ENCODE peak calls at places on chromosomes 16 and 17, in six cellular contexts. W is activated CD4-positive, alpha-beta T cell treated with anti-CD3 and anti-CD28 coated beads, Interleukin-2, amount 50 U/mL, for 1 hour; D is activated CD4-positive, CD25-positive, alpha-beta regulatory T cell treated with anti-CD3 and anti-CD28 coated beads, Interleukin-2, amount 50 U/mL, for 16 hours; F is activated T-cell treated with anti-CD3 and anti-CD28 coated beads, Interleukin-2, amount 50 U/mL, for 48 hours; S is HT-29; J is Caki2. L is an unnamed sample.

GRCh38 chr17:72642720-72643119 is 449.8 kb downstream of the SLC39A11 start:
- DNase-seq in W (no peak), F (no peak), S (no peak), D (no peak), J (no peak), L (no peak)

GRCh38 chr16:1906052-1906845 is 12.0 kb downstream of the HS3ST6 start:
- DNase-seq in D (no peak), F (no peak), J (no peak), W (no peak), S (no peak), L (no peak)

GRCh38 chr17:76736349-76737081 is 616 bp downstream of the SRSF2 start:
- DNase-seq in D (no peak), W (peak), S (peak), J (peak), F (peak), L (peak)

GRCh38 chr17:75313941-75314550 is 24.8 kb upstream of the SLC25A19 start:
- DNase-seq in W (no peak), J (no peak), S (no peak), F (no peak), D (no peak), L (no peak)

GRCh38 chr17:63405741-63406261 is 40.3 kb downstream of the CYB561 start:
- DNase-seq in S (peak), F (no peak), J (peak), W (no peak), D (no peak), L (no peak)

GRCh38 chr17:11511696-11512095 is 86.6 kb upstream of the DNAH9 start:
- DNase-seq in D (no peak), J (no peak), S (no peak), F (no peak), W (no peak), L (no peak)

GRCh38 chr17:80502578-80502877 is 26.1 kb upstream of the NPTX1 start:
- DNase-seq in D (no peak), F (no peak), S (no peak), J (no peak), W (no peak), L (no peak)

GRCh38 chr16:71430744-71431143 is 11.1 kb downstream of the TLE7 start:
- DNase-seq in J (no peak), W (no peak), D (no peak), F (no peak), S (no peak), L (no peak)

GRCh38 chr16:85394511-85395206 is 218.5 kb upstream of the GSE1 start:
- DNase-seq in S (peak), D (no peak), W (no peak), J (no peak), F (no peak), L (no peak)

GRCh38 chr17:6075050-6075449 is 4.9 kb downstream of the WSCD1 start:
- DNase-seq in W (no peak), S (no peak), F (no peak), J (no peak), D (no peak), L (no peak)

GRCh38 chr17:68865584-68865983 is 89.6 kb downstream of the ABCA8 start:
- DNase-seq in J (no peak), W (no peak), S (no peak), D (no peak), F (no peak), L (no peak)

GRCh38 chr16:86949630-86950029 is 367.6 kb downstream of the C16orf95 start:
- DNase-seq in J (no peak), F (no peak), S (no peak), D (no peak), W (no peak), L (no peak)

GRCh38 chr17:2406271-2406902 is 5.5 kb upstream of the MNT start:
- DNase-seq in S (no peak), J (no peak), F (no peak), D (no peak), W (no peak), L (no peak)

GRCh38 chr17:32461853-32462617 is 17.7 kb downstream of the PSMD11 start:
- DNase-seq in D (peak), W (peak), S (peak), F (peak), J (peak), L (no peak)

GRCh38 chr16:84292032-84292431 is 2.6 kb upstream of the WFDC1 start:
- DNase-seq in F (no peak), J (no peak), S (no peak), W (no peak), D (no peak), L (no peak)

GRCh38 chr17:8506145-8506544 is 70.5 kb downstream of the NDEL1 start:
- DNase-seq in W (no peak), S (no peak), F (no peak), D (no peak), J (no peak), L (no peak)

GRCh38 chr16:69779724-69780123 is 17.6 kb downstream of the WWP2 start:
- DNase-seq in W (no peak), J (no peak), D (no peak), S (no peak), F (no peak), L (no peak)

GRCh38 chr17:50613596-50613995 is 21.1 kb upstream of the ABCC3 start:
- DNase-seq in F (no peak), J (no peak), W (no peak), D (no peak), S (no peak), L (no peak)

GRCh38 chr17:74194682-74195081 is 8.8 kb upstream of the RPL38 start:
- DNase-seq in J (no peak), F (no peak), S (no peak), D (no peak), W (no peak), L (no peak)

GRCh38 chr17:60535382-60536279 is 9.6 kb upstream of the APPBP2 start:
- DNase-seq in W (no peak), S (no peak), D (no peak), J (no peak), F (no peak), L (no peak)

GRCh38 chr17:31487063-31487647 is 95.7 kb downstream of the RAB11FIP4 start:
- DNase-seq in D (no peak), W (no peak), S (no peak), F (no peak), J (no peak), L (no peak)

GRCh38 chr16:53922067-53922804 is 218.3 kb downstream of the FTO start:
- DNase-seq in F (no peak), J (no peak), W (no peak), D (no peak), S (no peak), L (no peak)

GRCh38 chr17:78127888-78128615 is 503 bp downstream of the TMC6 start:
- DNase-seq in W (no peak), D (no peak), F (peak), J (no peak), S (peak), L (peak)

GRCh38 chr17:79633937-79634813 is 23.3 kb upstream of the RBFOX3 start:
- DNase-seq in S (no peak), W (no peak), F (no peak), D (no peak), J (no peak), L (no peak)

GRCh38 chr17:68594552-68594951 is 6.6 kb downstream of the FAM20A start:
- DNase-seq in W (no peak), F (no peak), D (no peak), J (no peak), S (no peak), L (no peak)

GRCh38 chr17:68497885-68498319 is 14.3 kb upstream of the PRKAR1A start:
- DNase-seq in W (no peak), F (no peak), J (no peak), S (no peak), D (no peak), L (no peak)

L was measured in frontal cortex.